ENCODE peak calls at places on chromosomes 3 and 15, in four cellular contexts. F, Y, Q and N are unnamed samples.

GRCh38 chr3:161305095-161305991 is 66.0 kb downstream of the SPTSSB start:
- DNase-seq in F (no peak), Q (no peak), Y (peak), N (no peak)

GRCh38 chr3:116192464-116192863 is 252.8 kb downstream of the LSAMP start:
- DNase-seq in Q (no peak), Y (no peak), F (no peak), N (no peak)

GRCh38 chr3:184229424-184230080 is at the start of gene VWA5B2:
- DNase-seq in F (peak), Q (peak), Y (peak), N (no peak)

GRCh38 chr15:28079313-28079969 is 19.7 kb downstream of the OCA2 start:
- DNase-seq in Q (no peak), Y (no peak), F (no peak), N (no peak)

GRCh38 chr3:24316887-24317383 is 177.7 kb downstream of the THRB start:
- DNase-seq in F (no peak), Y (no peak), Q (no peak), N (no peak)

GRCh38 chr3:177284383-177284881 is 87.2 kb upstream of the TBL1XR1 start:
- DNase-seq in Q (no peak), F (peak), Y (no peak), N (no peak)

GRCh38 chr3:170469151-170470062 is 50.7 kb downstream of the CLDN11 start:
- DNase-seq in F (no peak), Y (peak), Q (no peak), N (no peak)

GRCh38 chr3:98812851-98813374 is 49.8 kb downstream of the ST3GAL6 start:
- DNase-seq in Q (no peak), F (no peak), Y (peak), N (no peak)

GRCh38 chr3:10495003-10495402 is 10.4 kb downstream of the ATP2B2 start:
- DNase-seq in Y (peak), F (no peak), Q (no peak), N (no peak)

GRCh38 chr3:123449986-123450474 is 1.1 kb upstream of the ADCY5 start:
- DNase-seq in Q (no peak), F (peak), Y (no peak), N (no peak)

DNA sequence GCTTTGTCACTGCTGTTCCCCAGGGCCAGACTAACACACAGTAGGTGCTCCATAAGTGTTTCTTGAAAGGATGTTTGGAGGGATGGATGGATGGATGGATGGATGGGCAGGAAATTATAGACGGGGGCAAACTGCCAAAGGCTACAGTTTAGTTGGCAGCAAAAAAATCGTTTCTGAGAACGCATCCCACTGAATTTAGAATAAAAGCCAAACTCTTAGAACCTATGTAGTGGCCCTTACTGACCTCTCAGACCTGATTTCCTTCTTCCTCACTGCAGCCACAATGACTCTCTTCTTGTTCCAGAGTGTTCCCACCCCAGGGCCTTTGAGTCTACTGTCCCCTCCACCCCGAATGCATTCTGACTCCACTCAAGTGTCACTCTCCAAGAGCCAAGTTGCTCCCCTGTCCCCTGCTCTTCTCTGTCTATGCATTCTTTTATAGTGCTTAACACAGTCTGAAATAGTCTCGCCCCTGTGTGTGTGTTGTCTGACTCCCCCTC is 5.2 kb upstream of the GATA2 start:
- DNase-seq in Q (no peak), Y (no peak), F (peak), N (no peak)
- TF ChIP-seq CTCF in Q (no peak), Y (peak), F (no peak), N (no peak)

DNA sequence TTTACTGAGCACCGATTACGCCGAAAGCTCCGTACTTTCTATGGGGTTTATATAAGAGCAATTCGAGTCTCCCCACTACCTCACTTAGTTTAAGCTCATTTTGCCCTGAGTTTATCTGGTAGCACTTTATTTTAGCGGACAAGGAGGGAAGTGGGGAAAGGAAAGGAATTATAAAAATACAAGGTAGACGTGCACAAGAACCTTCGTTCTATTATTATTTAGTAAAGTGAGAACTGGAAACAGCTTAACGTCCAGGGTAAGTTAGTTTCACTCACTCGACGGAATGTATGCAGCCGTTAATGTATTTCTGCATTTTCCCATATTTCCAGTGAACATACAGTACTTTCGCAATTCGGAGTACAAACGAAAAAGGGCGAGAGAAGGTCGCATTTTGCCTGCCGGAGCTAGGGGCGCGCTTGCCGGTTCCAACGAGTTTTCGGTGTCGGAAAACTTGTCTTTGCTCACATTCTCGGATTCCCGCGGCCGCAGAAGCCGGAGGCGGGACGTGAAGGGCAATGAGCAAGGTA is 1.2 kb upstream of the STT3B start:
- DNase-seq in Y (no peak), F (no peak), Q (no peak), N (no peak)
- TF ChIP-seq CTCF in Y (no peak), F (peak), Q (no peak), N (no peak)

GRCh38 chr3:108322352-108322751 is 26.0 kb downstream of the HHLA2 start:
- DNase-seq in F (no peak), Y (no peak), Q (peak), N (no peak)
- TF ChIP-seq CTCF in F (no peak), Y (no peak), Q (no peak), N (no peak)

GRCh38 chr3:120284702-120285507 is at the start of gene GPR156:
- DNase-seq in Q (peak), F (peak), Y (no peak), N (no peak)
- TF ChIP-seq CTCF in Q (no peak), F (peak), Y (no peak), N (no peak)

DNA sequence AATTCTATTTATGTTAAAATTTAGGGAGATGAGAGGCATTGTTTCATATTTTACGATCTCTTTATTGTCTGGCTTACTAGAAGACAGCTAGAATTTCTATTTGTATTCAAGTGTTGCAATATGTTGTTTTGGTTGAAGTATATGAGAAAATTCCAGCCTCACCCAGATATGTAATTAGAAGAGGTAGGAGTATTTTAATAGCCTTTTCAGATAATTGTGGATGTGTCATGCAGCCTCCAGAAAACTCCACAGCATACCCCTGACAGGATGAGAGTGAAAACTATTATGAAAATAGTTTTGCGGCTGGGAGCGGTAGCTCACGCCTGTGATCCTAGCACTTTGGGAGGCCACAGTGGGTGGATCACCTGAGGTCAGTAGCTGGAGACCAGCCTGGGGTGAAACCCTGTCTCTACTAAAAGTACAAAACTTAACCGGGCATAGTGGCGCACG is 21.5 kb upstream of the USP3 start:
- DNase-seq in Q (no peak), Y (no peak), F (no peak), N (no peak)
- TF ChIP-seq CTCF in Q (no peak), Y (no peak), F (no peak), N (no peak)

GRCh38 chr3:50194128-50194902 is 2.9 kb downstream of the GNAT1 start:
- DNase-seq in Q (peak), Y (peak), F (peak), N (peak)
- TF ChIP-seq CTCF in Q (peak), Y (peak), F (peak), N (peak)

GRCh38 chr3:113819866-113820265 is 18.7 kb upstream of the GRAMD1C start:
- DNase-seq in F (no peak), Q (no peak), Y (no peak), N (no peak)

GRCh38 chr3:113828605-113829004 is 10.0 kb upstream of the GRAMD1C start:
- DNase-seq in Y (no peak), F (no peak), Q (no peak), N (no peak)

GRCh38 chr3:113829576-113830354 is 8.8 kb upstream of the GRAMD1C start:
- DNase-seq in Q (no peak), F (no peak), Y (no peak), N (no peak)

DNA sequence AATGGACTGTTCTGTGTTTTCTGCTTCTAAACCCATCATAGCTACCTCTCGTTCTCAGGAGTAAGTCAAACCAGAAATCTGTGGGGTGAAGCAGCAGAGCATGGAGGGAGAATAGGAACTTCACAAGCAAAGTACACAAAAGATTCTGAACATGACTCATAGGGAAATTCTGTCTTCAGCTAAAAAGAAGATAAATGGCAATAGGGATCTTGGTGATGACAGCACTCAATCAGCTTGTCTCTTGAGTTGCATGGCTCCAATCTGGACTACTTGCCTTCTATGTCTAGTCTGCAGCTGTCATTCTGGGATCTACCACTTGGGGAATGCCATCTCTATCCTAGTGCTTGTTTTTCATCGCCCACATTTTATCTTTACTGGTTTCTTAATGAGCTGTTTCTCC is 13.5 kb upstream of the GRAMD1C start:
- DNase-seq in F (no peak), Y (no peak), Q (no peak), N (no peak)
- TF ChIP-seq CTCF in F (peak), Y (peak), Q (peak), N (no peak)

GRCh38 chr3:31407665-31408064 is 125.1 kb upstream of the STT3B start:
- DNase-seq in Y (peak), Q (no peak), F (no peak), N (no peak)
- TF ChIP-seq CTCF in Y (no peak), Q (no peak), F (no peak), N (no peak)